ENCODE peak calls at places on chromosomes 16 and 17, in six cellular contexts. X, D, A, W, Z and P are unnamed samples.

GRCh38 chr16:1923299-1924034 is 5.3 kb upstream of the HS3ST6 start:
- DNase-seq in X (peak; percentile 92), D (no peak), A (peak; percentile 54), W (no peak), Z (peak; percentile 55), P (no peak)

GRCh38 chr16:31568577-31569359 is 41.1 kb downstream of the AHSP start:
- DNase-seq in X (no peak), D (no peak), A (no peak), W (no peak), Z (no peak), P (no peak)

GRCh38 chr16:76910931-76911330 is 280.1 kb upstream of the MON1B start:
- DNase-seq in X (no peak), D (no peak), A (peak; percentile 71), W (no peak), Z (no peak), P (no peak)

GRCh38 chr17:49925916-49926315 is 43.1 kb upstream of the DLX4 start:
- DNase-seq in X (no peak), D (no peak), A (no peak), W (no peak), Z (no peak), P (no peak)

GRCh38 chr17:81867952-81868673 is 3.0 kb downstream of the ARHGDIA start:
- DNase-seq in X (no peak), D (no peak), A (peak; percentile 26), W (no peak), Z (no peak), P (no peak)

GRCh38 chr17:73718912-73719311 is 74.7 kb upstream of the SDK2 start:
- DNase-seq in X (no peak), D (no peak), A (no peak), W (no peak), Z (no peak), P (no peak)

GRCh38 chr16:82753821-82754220 is 127.1 kb downstream of the CDH13 start:
- DNase-seq in X (no peak), D (no peak), A (peak; percentile 28), W (no peak), Z (peak; percentile 73), P (no peak)

GRCh38 chr16:24116989-24117388 is 139.1 kb upstream of the CACNG3 start:
- DNase-seq in X (no peak), D (no peak), A (no peak), W (no peak), Z (no peak), P (no peak)

GRCh38 chr17:78122991-78123249 is 5.6 kb downstream of the TMC6 start:
- DNase-seq in X (no peak), D (no peak), A (no peak), W (no peak), Z (no peak), P (no peak)

GRCh38 chr17:60640503-60640902 is 37.1 kb upstream of the BCAS3 start:
- DNase-seq in X (peak; percentile 36), D (no peak), A (no peak), W (no peak), Z (peak; percentile 34), P (no peak)

GRCh38 chr17:81510798-81511549 is 1.6 kb downstream of the ACTG1 start:
- DNase-seq in X (no peak), D (no peak), A (peak; percentile 39), W (no peak), Z (no peak), P (no peak)

GRCh38 chr17:64647817-64648216 is 14.3 kb downstream of the SMURF2 start:
- DNase-seq in X (no peak), D (no peak), A (no peak), W (no peak), Z (no peak), P (no peak)

GRCh38 chr16:84266451-84266850 is 26.6 kb upstream of the KCNG4 start:
- DNase-seq in X (peak; percentile 98), D (peak; percentile 55), A (peak; percentile 71), W (no peak), Z (peak; percentile 52), P (no peak)

GRCh38 chr17:28497931-28498330 is 8.2 kb upstream of the FOXN1 start:
- DNase-seq in X (peak; percentile 43), D (no peak), A (no peak), W (no peak), Z (no peak), P (peak; percentile 34)

GRCh38 chr16:17298238-17298637 is 172.5 kb downstream of the XYLT1 start:
- DNase-seq in X (no peak), D (no peak), A (no peak), W (no peak), Z (no peak), P (no peak)